ENCODE peak calls at places on chromosomes 12 and 14, in six cellular contexts. One of them, this sample, is unnamed.
A peak's percentile ranks its signal among the peaks of the same experiment; 100 is the strongest.

GRCh38 chr14:32472512-32473472 is 143.7 kb downstream of the AKAP6 start:
- DNase-seq in colonic mucosa: no peak
- DNase-seq in hepatocyte: no peak
- DNase-seq in mesendoderm: peak; percentile 61
- DNase-seq in neural progenitor cell: peak; percentile 7
- DNase-seq in aorta: no peak
- DNase-seq in this sample: no peak

GRCh38 chr12:113416091-113416754 is 6.0 kb upstream of the SDSL start:
- DNase-seq in colonic mucosa: no peak
- DNase-seq in hepatocyte: no peak
- DNase-seq in mesendoderm: no peak
- DNase-seq in neural progenitor cell: no peak
- DNase-seq in aorta: peak; percentile 57
- DNase-seq in this sample: no peak

GRCh38 chr14:61720302-61720677 is 25.0 kb downstream of the HIF1A start:
- DNase-seq in colonic mucosa: no peak
- DNase-seq in hepatocyte: peak; percentile 14
- DNase-seq in mesendoderm: no peak
- DNase-seq in neural progenitor cell: no peak
- DNase-seq in aorta: no peak
- DNase-seq in this sample: no peak

GRCh38 chr12:110091136-110091711 is 32.9 kb upstream of the IFT81 start:
- DNase-seq in colonic mucosa: no peak
- DNase-seq in hepatocyte: no peak
- DNase-seq in mesendoderm: no peak
- DNase-seq in neural progenitor cell: no peak
- DNase-seq in aorta: no peak
- DNase-seq in this sample: no peak

GRCh38 chr14:38065101-38065762 is 142.5 kb upstream of the SSTR1 start:
- DNase-seq in colonic mucosa: no peak
- DNase-seq in hepatocyte: no peak
- DNase-seq in mesendoderm: peak; percentile 37
- DNase-seq in neural progenitor cell: no peak
- DNase-seq in aorta: no peak
- DNase-seq in this sample: no peak

GRCh38 chr12:12357697-12358476 is 1.0 kb downstream of the BORCS5 start:
- DNase-seq in colonic mucosa: no peak
- DNase-seq in hepatocyte: no peak
- DNase-seq in mesendoderm: no peak
- DNase-seq in neural progenitor cell: no peak
- DNase-seq in aorta: no peak
- DNase-seq in this sample: no peak

GRCh38 chr12:12327802-12328201 is 22.2 kb downstream of the MANSC1 start:
- DNase-seq in colonic mucosa: no peak
- DNase-seq in hepatocyte: peak; percentile 83
- DNase-seq in mesendoderm: peak; percentile 87
- DNase-seq in neural progenitor cell: peak; percentile 75
- DNase-seq in aorta: no peak
- DNase-seq in this sample: no peak

GRCh38 chr12:74538491-74539258 is 1.0 kb downstream of the ATXN7L3B start:
- DNase-seq in colonic mucosa: peak; percentile 21
- DNase-seq in hepatocyte: peak; percentile 18
- DNase-seq in mesendoderm: peak; percentile 33
- DNase-seq in neural progenitor cell: no peak
- DNase-seq in aorta: no peak
- DNase-seq in this sample: no peak

GRCh38 chr12:50059440-50060119 is 2.2 kb downstream of the ASIC1 start:
- DNase-seq in colonic mucosa: no peak
- DNase-seq in hepatocyte: no peak
- DNase-seq in mesendoderm: no peak
- DNase-seq in neural progenitor cell: no peak
- DNase-seq in aorta: no peak
- DNase-seq in this sample: no peak

GRCh38 chr12:109858764-109859163 is 21.6 kb downstream of the GLTP start:
- DNase-seq in colonic mucosa: no peak
- DNase-seq in hepatocyte: no peak
- DNase-seq in mesendoderm: no peak
- DNase-seq in neural progenitor cell: no peak
- DNase-seq in aorta: no peak
- DNase-seq in this sample: no peak

GRCh38 chr12:132066345-132066685 is 77.8 kb downstream of the DDX51 start:
- DNase-seq in colonic mucosa: no peak
- DNase-seq in hepatocyte: no peak
- DNase-seq in mesendoderm: no peak
- DNase-seq in neural progenitor cell: no peak
- DNase-seq in aorta: no peak
- DNase-seq in this sample: no peak

GRCh38 chr14:83463500-83464098 is 1929.9 kb upstream of the SEL1L start:
- DNase-seq in colonic mucosa: peak; percentile 33
- DNase-seq in hepatocyte: peak; percentile 78
- DNase-seq in mesendoderm: peak; percentile 75
- DNase-seq in neural progenitor cell: peak; percentile 84
- DNase-seq in aorta: no peak
- DNase-seq in this sample: peak; percentile 21

GRCh38 chr12:3265406-3265805 is 188.2 kb downstream of the TSPAN9 start:
- DNase-seq in colonic mucosa: no peak
- DNase-seq in hepatocyte: no peak
- DNase-seq in mesendoderm: no peak
- DNase-seq in neural progenitor cell: no peak
- DNase-seq in aorta: no peak
- DNase-seq in this sample: no peak

GRCh38 chr14:55103005-55103640 is 25.9 kb upstream of the LGALS3 start:
- DNase-seq in colonic mucosa: peak; percentile 96
- DNase-seq in hepatocyte: peak; percentile 93
- DNase-seq in mesendoderm: peak; percentile 97
- DNase-seq in neural progenitor cell: peak; percentile 62
- DNase-seq in aorta: peak; percentile 85
- DNase-seq in this sample: peak; percentile 86

GRCh38 chr14:52399886-52400599 is 85.9 kb downstream of the PTGER2 start:
- DNase-seq in colonic mucosa: peak; percentile 39
- DNase-seq in hepatocyte: peak; percentile 62
- DNase-seq in mesendoderm: peak; percentile 7
- DNase-seq in neural progenitor cell: peak; percentile 27
- DNase-seq in aorta: no peak
- DNase-seq in this sample: no peak

GRCh38 chr12:132084681-132085635 is 59.2 kb downstream of the DDX51 start:
- DNase-seq in colonic mucosa: peak; percentile 65
- DNase-seq in hepatocyte: peak; percentile 87
- DNase-seq in mesendoderm: peak; percentile 83
- DNase-seq in neural progenitor cell: peak; percentile 90
- DNase-seq in aorta: peak; percentile 94
- DNase-seq in this sample: peak; percentile 54

GRCh38 chr14:24673059-24673458 is 39.1 kb upstream of the GZMB start:
- DNase-seq in colonic mucosa: no peak
- DNase-seq in hepatocyte: no peak
- DNase-seq in mesendoderm: no peak
- DNase-seq in neural progenitor cell: no peak
- DNase-seq in aorta: no peak
- DNase-seq in this sample: no peak

GRCh38 chr12:88175544-88175943 is 33.4 kb downstream of the TMTC3 start:
- DNase-seq in colonic mucosa: no peak
- DNase-seq in hepatocyte: no peak
- DNase-seq in mesendoderm: no peak
- DNase-seq in neural progenitor cell: no peak
- DNase-seq in aorta: no peak
- DNase-seq in this sample: no peak

GRCh38 chr12:40614923-40615322 is 77.3 kb upstream of the CNTN1 start:
- DNase-seq in colonic mucosa: no peak
- DNase-seq in hepatocyte: no peak
- DNase-seq in mesendoderm: no peak
- DNase-seq in neural progenitor cell: no peak
- DNase-seq in aorta: no peak
- DNase-seq in this sample: no peak

GRCh38 chr12:50505386-50505827 is 622 bp downstream of the DIP2B start:
- DNase-seq in colonic mucosa: peak; percentile 51
- DNase-seq in hepatocyte: peak; percentile 34
- DNase-seq in mesendoderm: peak; percentile 57
- DNase-seq in neural progenitor cell: peak; percentile 49
- DNase-seq in aorta: no peak
- DNase-seq in this sample: peak; percentile 71

GRCh38 chr12:131907379-131908081 is 13.1 kb downstream of the ULK1 start:
- DNase-seq in colonic mucosa: no peak
- DNase-seq in hepatocyte: no peak
- DNase-seq in mesendoderm: no peak
- DNase-seq in neural progenitor cell: no peak
- DNase-seq in aorta: no peak
- DNase-seq in this sample: peak; percentile 14

GRCh38 chr14:97206948-97207347 is 409.8 kb downstream of the VRK1 start:
- DNase-seq in colonic mucosa: no peak
- DNase-seq in hepatocyte: no peak
- DNase-seq in mesendoderm: no peak
- DNase-seq in neural progenitor cell: no peak
- DNase-seq in aorta: no peak
- DNase-seq in this sample: no peak
- H3K27me3 ChIP-seq in colonic mucosa: no peaks in the 10 kb centered on the region
- H3K27me3 ChIP-seq in hepatocyte: no peaks in the 10 kb centered on the region
- H3K27me3 ChIP-seq in mesendoderm: no peaks in the 10 kb centered on the region
- H3K27me3 ChIP-seq in neural progenitor cell: no peaks in the 10 kb centered on the region
- H3K27me3 ChIP-seq in aorta: no peaks in the 10 kb centered on the region
- H3K27me3 ChIP-seq in this sample: no peaks in the 10 kb centered on the region

GRCh38 chr12:47997321-47997720 is 7.0 kb downstream of the COL2A1 start:
- DNase-seq in colonic mucosa: no peak
- DNase-seq in hepatocyte: no peak
- DNase-seq in mesendoderm: no peak
- DNase-seq in neural progenitor cell: no peak
- DNase-seq in aorta: peak; percentile 25
- DNase-seq in this sample: no peak

GRCh38 chr12:47993491-47993890 is 10.8 kb downstream of the COL2A1 start:
- DNase-seq in colonic mucosa: no peak
- DNase-seq in hepatocyte: no peak
- DNase-seq in mesendoderm: no peak
- DNase-seq in neural progenitor cell: no peak
- DNase-seq in aorta: peak; percentile 24
- DNase-seq in this sample: no peak

GRCh38 chr12:47999816-48000215 is 4.5 kb downstream of the COL2A1 start:
- DNase-seq in colonic mucosa: no peak
- DNase-seq in hepatocyte: no peak
- DNase-seq in mesendoderm: no peak
- DNase-seq in neural progenitor cell: no peak
- DNase-seq in aorta: no peak
- DNase-seq in this sample: peak; percentile 50

GRCh38 chr12:47992776-47993175 is 11.5 kb downstream of the COL2A1 start:
- DNase-seq in colonic mucosa: no peak
- DNase-seq in hepatocyte: no peak
- DNase-seq in mesendoderm: no peak
- DNase-seq in neural progenitor cell: no peak
- DNase-seq in aorta: peak; percentile 20
- DNase-seq in this sample: no peak

GRCh38 chr12:47995976-47996375 is 8.3 kb downstream of the COL2A1 start:
- DNase-seq in colonic mucosa: no peak
- DNase-seq in hepatocyte: peak; percentile 65
- DNase-seq in mesendoderm: no peak
- DNase-seq in neural progenitor cell: no peak
- DNase-seq in aorta: no peak
- DNase-seq in this sample: peak; percentile 33
- H3K27me3 ChIP-seq in colonic mucosa: peaks cover 9% of the 10 kb centered on the region
- H3K27me3 ChIP-seq in hepatocyte: no peaks in the 10 kb centered on the region
- H3K27me3 ChIP-seq in mesendoderm: peaks cover 13% of the 10 kb centered on the region
- H3K27me3 ChIP-seq in neural progenitor cell: peaks cover 47% of the 10 kb centered on the region
- H3K27me3 ChIP-seq in aorta: no peaks in the 10 kb centered on the region
- H3K27me3 ChIP-seq in this sample: no peaks in the 10 kb centered on the region

DNA sequence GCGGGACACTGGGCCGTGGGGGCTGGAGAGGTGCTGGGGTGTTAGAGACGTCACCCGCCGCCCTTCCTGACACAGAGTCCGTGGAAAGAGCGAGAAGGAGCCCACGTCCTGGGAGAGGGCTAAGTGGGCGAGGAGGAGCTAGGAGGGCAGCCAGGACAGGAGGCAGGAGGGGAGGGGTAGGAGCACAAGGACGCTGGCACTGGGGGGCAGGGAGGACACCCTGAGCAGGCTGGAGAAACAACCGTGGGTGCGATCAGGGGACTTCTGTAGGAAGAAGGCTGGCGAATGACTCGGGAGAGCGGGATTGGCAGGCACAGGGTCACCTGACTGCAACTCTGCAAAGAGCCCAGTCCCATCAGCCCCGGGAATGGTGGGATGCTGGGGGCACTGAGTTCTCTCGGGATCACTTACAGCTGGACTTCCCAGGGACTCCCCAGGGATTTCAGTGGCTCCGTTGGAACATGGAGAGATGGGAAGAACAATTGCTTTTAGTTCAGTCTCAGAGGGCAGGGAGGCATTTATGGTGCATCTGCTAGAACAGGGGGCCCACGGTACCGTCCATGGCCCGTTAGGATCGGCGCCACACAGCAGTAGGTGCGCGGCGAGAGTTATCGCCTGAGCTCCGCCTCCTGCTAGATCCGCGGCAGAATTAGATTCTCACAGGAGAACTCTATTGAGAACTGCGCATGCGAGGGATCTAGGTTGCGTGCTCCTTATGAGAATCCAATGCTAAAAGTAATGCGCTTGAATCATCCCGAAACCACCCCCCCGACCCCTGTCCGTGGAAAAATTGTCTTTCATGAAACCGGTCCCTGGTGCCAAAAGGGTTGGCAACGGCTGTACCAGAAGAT is 24.3 kb downstream of the UBR7 start:
- DNase-seq in colonic mucosa: no peak
- DNase-seq in hepatocyte: no peak
- DNase-seq in mesendoderm: no peak
- DNase-seq in neural progenitor cell: no peak
- DNase-seq in aorta: peak; percentile 78
- DNase-seq in this sample: no peak
- H3K27me3 ChIP-seq in colonic mucosa: no peaks in the 10 kb centered on the region
- H3K27me3 ChIP-seq in hepatocyte: no peaks in the 10 kb centered on the region
- H3K27me3 ChIP-seq in mesendoderm: no peaks in the 10 kb centered on the region
- H3K27me3 ChIP-seq in neural progenitor cell: no peaks in the 10 kb centered on the region
- H3K27me3 ChIP-seq in aorta: no peaks in the 10 kb centered on the region
- H3K27me3 ChIP-seq in this sample: no peaks in the 10 kb centered on the region

GRCh38 chr12:114662512-114663177 is 21.3 kb downstream of the TBX3 start:
- DNase-seq in colonic mucosa: peak; percentile 84
- DNase-seq in hepatocyte: peak; percentile 91
- DNase-seq in mesendoderm: peak; percentile 82
- DNase-seq in neural progenitor cell: peak; percentile 78
- DNase-seq in aorta: peak; percentile 92
- DNase-seq in this sample: peak; percentile 77

GRCh38 chr12:114664661-114665320 is 19.2 kb downstream of the TBX3 start:
- DNase-seq in colonic mucosa: no peak
- DNase-seq in hepatocyte: peak; percentile 36
- DNase-seq in mesendoderm: peak; percentile 45
- DNase-seq in neural progenitor cell: peak; percentile 67
- DNase-seq in aorta: no peak
- DNase-seq in this sample: no peak

GRCh38 chr12:114658002-114658441 is 26.0 kb downstream of the TBX3 start:
- DNase-seq in colonic mucosa: no peak
- DNase-seq in hepatocyte: no peak
- DNase-seq in mesendoderm: no peak
- DNase-seq in neural progenitor cell: no peak
- DNase-seq in aorta: no peak
- DNase-seq in this sample: no peak

GRCh38 chr12:114659084-114659483 is 24.9 kb downstream of the TBX3 start:
- DNase-seq in colonic mucosa: no peak
- DNase-seq in hepatocyte: no peak
- DNase-seq in mesendoderm: no peak
- DNase-seq in neural progenitor cell: no peak
- DNase-seq in aorta: no peak
- DNase-seq in this sample: no peak

DNA sequence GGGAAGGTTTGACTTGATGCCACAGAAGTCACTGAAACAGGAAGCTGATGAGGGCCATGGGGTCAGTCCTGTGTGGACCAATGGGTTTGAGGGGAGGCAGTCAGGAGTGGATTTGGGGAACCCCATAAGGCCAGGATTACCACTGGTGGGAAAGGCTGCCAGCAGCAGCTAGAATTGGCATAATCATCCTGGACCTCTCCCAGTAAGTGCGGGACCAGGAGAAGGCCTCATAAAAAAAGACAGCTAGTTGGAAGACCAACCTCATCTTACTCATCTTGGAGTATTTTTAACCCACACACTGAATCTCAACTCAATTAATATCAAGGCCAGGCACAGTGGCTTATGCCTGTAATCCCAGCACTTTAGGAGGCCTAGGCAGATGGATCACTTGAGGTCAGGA is 22.7 kb downstream of the TBX3 start:
- DNase-seq in colonic mucosa: no peak
- DNase-seq in hepatocyte: no peak
- DNase-seq in mesendoderm: no peak
- DNase-seq in neural progenitor cell: no peak
- DNase-seq in aorta: no peak
- DNase-seq in this sample: no peak
- H3K27me3 ChIP-seq in colonic mucosa: peaks cover 14% of the 10 kb centered on the region
- H3K27me3 ChIP-seq in hepatocyte: no peaks in the 10 kb centered on the region
- H3K27me3 ChIP-seq in mesendoderm: no peaks in the 10 kb centered on the region
- H3K27me3 ChIP-seq in neural progenitor cell: peaks cover 87% of the 10 kb centered on the region
- H3K27me3 ChIP-seq in aorta: no peaks in the 10 kb centered on the region
- H3K27me3 ChIP-seq in this sample: no peaks in the 10 kb centered on the region